ENCODE peak calls at places on chromosome 13, in nine cellular contexts. V is HS-5; U is T1000; W is activated naive CD8-positive, alpha-beta T cell treated with anti-CD3 and anti-CD28 coated beads for 36 hours; L is activated T-cell treated with anti-CD3 and anti-CD28 coated beads for 24 hours; F is activated CD4-positive, CD25-positive, alpha-beta regulatory T cell; X is tibial nerve; E is GM12892; O is iris pigment epithelial cell. N is an unnamed sample.

GRCh38 chr13:39451860-39452301 is 151.1 kb downstream of the LHFPL6 start:
- DNase-seq in U (no peak), E (no peak), L (no peak), V (no peak), W (no peak), O (peak), F (no peak), X (peak), N (peak)

GRCh38 chr13:73767747-73768315 is 366.4 kb downstream of the KLF12 start:
- DNase-seq in U (no peak), O (peak), L (no peak), W (no peak), F (peak), E (no peak), X (no peak), V (no peak), N (peak)

GRCh38 chr13:51331354-51331861 is 8.1 kb upstream of the SERPINE3 start:
- DNase-seq in U (no peak), W (no peak), V (no peak), X (no peak), L (no peak), O (no peak), F (no peak), E (no peak), N (peak)

GRCh38 chr13:111323549-111323948 is 3.1 kb downstream of the TEX29 start:
- DNase-seq in U (no peak), L (no peak), F (no peak), E (no peak), W (no peak), X (no peak), V (no peak), O (no peak), N (no peak)

GRCh38 chr13:25874064-25874737 is 177.6 kb downstream of the SHISA2 start:
- DNase-seq in X (no peak), V (no peak), O (no peak), L (no peak), E (no peak), W (no peak), U (no peak), F (no peak), N (no peak)

GRCh38 chr13:40640845-40641458 is 25.5 kb downstream of the FOXO1 start:
- DNase-seq in F (no peak), O (no peak), L (no peak), W (peak), V (no peak), E (no peak), U (no peak), X (no peak), N (no peak)

GRCh38 chr13:104163866-104164630 is 1097.8 kb upstream of the SLC10A2 start:
- DNase-seq in O (no peak), V (no peak), F (no peak), X (no peak), E (no peak), L (no peak), W (no peak), U (no peak), N (no peak)

GRCh38 chr13:97125051-97125809 is 96.9 kb upstream of the MBNL2 start:
- DNase-seq in O (peak), E (no peak), L (no peak), V (peak), X (peak), F (no peak), U (no peak), W (no peak), N (no peak)

GRCh38 chr13:66933994-66934393 is 296.1 kb downstream of the PCDH9 start:
- DNase-seq in V (peak), F (no peak), X (no peak), E (no peak), U (peak), W (no peak), O (peak), L (no peak), N (no peak)

GRCh38 chr13:50573046-50573445 is 270.4 kb downstream of the DLEU7 start:
- DNase-seq in F (no peak), E (no peak), U (no peak), X (no peak), L (no peak), O (no peak), V (no peak), W (no peak), N (no peak)

GRCh38 chr13:32538234-32538620 is 368 bp downstream of the N4BP2L2 start:
- DNase-seq in O (peak), U (no peak), W (no peak), F (peak), E (peak), L (no peak), V (peak), X (no peak), N (peak)

GRCh38 chr13:87426737-87427136 is 244.4 kb upstream of the SLITRK5 start:
- DNase-seq in V (no peak), F (no peak), W (no peak), O (no peak), L (no peak), X (no peak), E (no peak), U (no peak), N (no peak)

GRCh38 chr13:114101831-114102520 is 30.4 kb downstream of the RASA3 start:
- DNase-seq in L (no peak), U (no peak), O (no peak), F (no peak), V (no peak), X (no peak), W (no peak), E (no peak), N (no peak)

GRCh38 chr13:49436890-49437289 is 7.0 kb downstream of the CAB39L start:
- DNase-seq in L (no peak), O (peak), V (no peak), E (no peak), X (peak), F (no peak), U (no peak), W (no peak), N (no peak)

GRCh38 chr13:42760949-42761348 is 20.4 kb upstream of the FAM216B start:
- DNase-seq in W (no peak), F (no peak), O (peak), V (no peak), X (peak), L (no peak), U (no peak), E (no peak), N (no peak)

GRCh38 chr13:73061478-73062275 is 2.9 kb downstream of the KLF5 start:
- DNase-seq in E (no peak), V (no peak), F (no peak), O (peak), X (no peak), U (no peak), L (no peak), W (no peak), N (no peak)

GRCh38 chr13:104321756-104322155 is 1255.5 kb upstream of the SLC10A2 start:
- DNase-seq in E (no peak), X (no peak), F (no peak), O (no peak), U (no peak), W (no peak), L (no peak), V (no peak), N (no peak)

N was measured in GM20000.